ENCODE peak calls at places on chromosome 15, in seven cellular contexts. One of them, this sample, is unnamed.
A peak's percentile ranks its signal among the peaks of the same experiment; 100 is the strongest.

GRCh38 chr15:76566276-76566675 is 229.7 kb downstream of the ISL2 start:
- DNase-seq in SK-N-SH: no peak
- DNase-seq in GM12892: no peak
- DNase-seq in H1: no peak
- DNase-seq in HepG2: no peak
- DNase-seq in K562: no peak
- DNase-seq in GM12878: no peak
- DNase-seq in this sample: no peak

GRCh38 chr15:84727429-84727828 is 11.5 kb upstream of the SEC11A start:
- DNase-seq in SK-N-SH: no peak
- DNase-seq in GM12892: no peak
- DNase-seq in H1: no peak
- DNase-seq in HepG2: no peak
- DNase-seq in K562: no peak
- DNase-seq in GM12878: no peak
- DNase-seq in this sample: no peak

GRCh38 chr15:75723847-75724660 is 11.4 kb upstream of the CSPG4 start:
- DNase-seq in SK-N-SH: peak; percentile 72
- DNase-seq in GM12892: peak; percentile 76
- DNase-seq in H1: no peak
- DNase-seq in HepG2: peak; percentile 81
- DNase-seq in K562: peak; percentile 83
- DNase-seq in GM12878: no peak
- DNase-seq in this sample: no peak

GRCh38 chr15:27399236-27399635 is 428.3 kb downstream of the GABRG3 start:
- DNase-seq in SK-N-SH: no peak
- DNase-seq in GM12892: no peak
- DNase-seq in H1: no peak
- DNase-seq in HepG2: no peak
- DNase-seq in K562: no peak
- DNase-seq in GM12878: no peak
- DNase-seq in this sample: no peak

GRCh38 chr15:81813215-81813614 is 232.6 kb downstream of the MEX3B start:
- DNase-seq in SK-N-SH: peak; percentile 24
- DNase-seq in GM12892: no peak
- DNase-seq in H1: peak; percentile 9
- DNase-seq in HepG2: no peak
- DNase-seq in K562: peak; percentile 14
- DNase-seq in GM12878: no peak
- DNase-seq in this sample: no peak

GRCh38 chr15:47293763-47294162 is 423.5 kb upstream of the SEMA6D start:
- DNase-seq in SK-N-SH: no peak
- DNase-seq in GM12892: no peak
- DNase-seq in H1: no peak
- DNase-seq in HepG2: no peak
- DNase-seq in K562: no peak
- DNase-seq in GM12878: no peak
- DNase-seq in this sample: no peak

GRCh38 chr15:48981941-48982340 is 18.2 kb upstream of the SHC4 start:
- DNase-seq in SK-N-SH: no peak
- DNase-seq in GM12892: no peak
- DNase-seq in H1: no peak
- DNase-seq in HepG2: no peak
- DNase-seq in K562: no peak
- DNase-seq in GM12878: no peak
- DNase-seq in this sample: no peak

GRCh38 chr15:69031013-69032001 is 16.8 kb downstream of the NOX5 start:
- DNase-seq in SK-N-SH: peak; percentile 83
- DNase-seq in GM12892: no peak
- DNase-seq in H1: peak; percentile 53
- DNase-seq in HepG2: no peak
- DNase-seq in K562: peak; percentile 53
- DNase-seq in GM12878: no peak
- DNase-seq in this sample: peak; percentile 41

GRCh38 chr15:25170113-25170731 is 215.4 kb downstream of the SNRPN start:
- DNase-seq in SK-N-SH: no peak
- DNase-seq in GM12892: no peak
- DNase-seq in H1: no peak
- DNase-seq in HepG2: no peak
- DNase-seq in K562: no peak
- DNase-seq in GM12878: no peak
- DNase-seq in this sample: no peak

GRCh38 chr15:84620626-84621025 is 19.8 kb downstream of the ZSCAN2 start:
- DNase-seq in SK-N-SH: no peak
- DNase-seq in GM12892: no peak
- DNase-seq in H1: no peak
- DNase-seq in HepG2: no peak
- DNase-seq in K562: no peak
- DNase-seq in GM12878: no peak
- DNase-seq in this sample: no peak

GRCh38 chr15:89119489-89120478 is 31.5 kb downstream of the ABHD2 start:
- DNase-seq in SK-N-SH: no peak
- DNase-seq in GM12892: no peak
- DNase-seq in H1: no peak
- DNase-seq in HepG2: peak; percentile 51
- DNase-seq in K562: no peak
- DNase-seq in GM12878: no peak
- DNase-seq in this sample: no peak

GRCh38 chr15:50046159-50046558 is 72.9 kb downstream of the ATP8B4 start:
- DNase-seq in SK-N-SH: no peak
- DNase-seq in GM12892: no peak
- DNase-seq in H1: no peak
- DNase-seq in HepG2: no peak
- DNase-seq in K562: no peak
- DNase-seq in GM12878: no peak
- DNase-seq in this sample: no peak

GRCh38 chr15:58545307-58546065 is 113.7 kb downstream of the LIPC start:
- DNase-seq in SK-N-SH: no peak
- DNase-seq in GM12892: no peak
- DNase-seq in H1: no peak
- DNase-seq in HepG2: no peak
- DNase-seq in K562: no peak
- DNase-seq in GM12878: no peak
- DNase-seq in this sample: no peak

GRCh38 chr15:100781061-100781960 is 98.3 kb upstream of the ALDH1A3 start:
- DNase-seq in SK-N-SH: peak; percentile 88
- DNase-seq in GM12892: no peak
- DNase-seq in H1: no peak
- DNase-seq in HepG2: no peak
- DNase-seq in K562: no peak
- DNase-seq in GM12878: no peak
- DNase-seq in this sample: no peak

GRCh38 chr15:96767703-96768434 is 437.4 kb downstream of the NR2F2 start:
- DNase-seq in SK-N-SH: no peak
- DNase-seq in GM12892: no peak
- DNase-seq in H1: peak; percentile 9
- DNase-seq in HepG2: no peak
- DNase-seq in K562: no peak
- DNase-seq in GM12878: no peak
- DNase-seq in this sample: no peak

GRCh38 chr15:59315914-59316428 is 56.7 kb downstream of the MYO1E start:
- DNase-seq in SK-N-SH: no peak
- DNase-seq in GM12892: no peak
- DNase-seq in H1: no peak
- DNase-seq in HepG2: no peak
- DNase-seq in K562: no peak
- DNase-seq in GM12878: no peak
- DNase-seq in this sample: no peak

GRCh38 chr15:25171111-25171811 is 216.5 kb downstream of the SNRPN start:
- DNase-seq in SK-N-SH: no peak
- DNase-seq in GM12892: no peak
- DNase-seq in H1: no peak
- DNase-seq in HepG2: no peak
- DNase-seq in K562: no peak
- DNase-seq in GM12878: no peak
- DNase-seq in this sample: no peak

GRCh38 chr15:60546764-60547163 is 67.8 kb upstream of the ICE2 start:
- DNase-seq in SK-N-SH: no peak
- DNase-seq in GM12892: no peak
- DNase-seq in H1: no peak
- DNase-seq in HepG2: no peak
- DNase-seq in K562: no peak
- DNase-seq in GM12878: no peak
- DNase-seq in this sample: no peak

GRCh38 chr15:28106294-28107110 is 7.4 kb upstream of the OCA2 start:
- DNase-seq in SK-N-SH: peak; percentile 73
- DNase-seq in GM12892: no peak
- DNase-seq in H1: no peak
- DNase-seq in HepG2: no peak
- DNase-seq in K562: no peak
- DNase-seq in GM12878: no peak
- DNase-seq in this sample: peak; percentile 47

GRCh38 chr15:63503739-63504246 is 600 bp upstream of the USP3 start:
- DNase-seq in SK-N-SH: peak; percentile 44
- DNase-seq in GM12892: no peak
- DNase-seq in H1: no peak
- DNase-seq in HepG2: peak; percentile 71
- DNase-seq in K562: peak; percentile 72
- DNase-seq in GM12878: no peak
- DNase-seq in this sample: no peak

GRCh38 chr15:63501256-63502089 is 2.9 kb upstream of the USP3 start:
- DNase-seq in SK-N-SH: no peak
- DNase-seq in GM12892: no peak
- DNase-seq in H1: no peak
- DNase-seq in HepG2: peak; percentile 38
- DNase-seq in K562: no peak
- DNase-seq in GM12878: no peak
- DNase-seq in this sample: no peak

GRCh38 chr15:63502843-63503738 is 1.3 kb upstream of the USP3 start:
- DNase-seq in SK-N-SH: no peak
- DNase-seq in GM12892: no peak
- DNase-seq in H1: no peak
- DNase-seq in HepG2: peak; percentile 84
- DNase-seq in K562: peak; percentile 71
- DNase-seq in GM12878: peak; percentile 92
- DNase-seq in this sample: peak; percentile 51

GRCh38 chr15:63500265-63501250 is 3.8 kb upstream of the USP3 start:
- DNase-seq in SK-N-SH: no peak
- DNase-seq in GM12892: no peak
- DNase-seq in H1: no peak
- DNase-seq in HepG2: no peak
- DNase-seq in K562: no peak
- DNase-seq in GM12878: no peak
- DNase-seq in this sample: no peak

DNA sequence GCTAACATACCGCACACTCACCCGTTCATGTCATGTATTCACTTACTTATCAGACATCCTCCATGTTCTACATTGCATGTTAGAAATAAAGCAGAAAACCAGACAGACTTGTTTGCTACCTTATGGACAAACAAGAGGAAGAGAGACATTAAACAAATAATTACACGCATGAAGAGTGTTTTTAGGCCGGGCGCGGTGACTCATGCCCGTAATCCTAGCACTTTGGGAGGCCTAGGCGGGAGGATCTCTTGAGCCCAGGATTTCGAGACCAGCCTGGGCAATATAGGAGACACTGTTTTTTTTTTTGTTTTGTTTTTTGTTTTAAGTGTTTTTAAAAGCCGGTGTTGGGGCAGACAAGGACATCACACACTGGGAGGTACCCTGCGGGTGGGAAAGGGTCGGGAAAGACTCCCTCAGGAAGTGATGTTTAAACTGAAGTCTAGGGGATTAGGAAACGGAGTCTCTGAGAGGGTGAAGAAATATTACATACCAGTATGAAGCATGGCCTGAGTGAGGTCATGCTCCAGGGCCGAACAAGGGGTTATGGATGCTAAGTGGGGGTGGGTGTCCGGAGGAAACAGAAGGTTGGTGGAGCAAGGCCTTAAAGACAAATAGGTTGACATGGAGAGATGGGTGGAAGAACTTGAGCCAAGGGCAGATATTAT is 2.1 kb upstream of the USP3 start:
- DNase-seq in SK-N-SH: no peak
- DNase-seq in GM12892: no peak
- DNase-seq in H1: no peak
- DNase-seq in HepG2: peak; percentile 31
- DNase-seq in K562: no peak
- DNase-seq in GM12878: no peak
- DNase-seq in this sample: no peak
- TF ChIP-seq TAF1 in SK-N-SH: no peak
- TF ChIP-seq TAF1 in GM12892: no peak
- TF ChIP-seq TAF1 in H1: no peak
- TF ChIP-seq TAF1 in HepG2: no peak
- TF ChIP-seq TAF1 in K562: no peak
- TF ChIP-seq TAF1 in GM12878: no peak
- TF ChIP-seq TAF1 in this sample: no peak

GRCh38 chr15:32873292-32874114 is 155.7 kb downstream of the GREM1 start:
- DNase-seq in SK-N-SH: no peak
- DNase-seq in GM12892: no peak
- DNase-seq in H1: no peak
- DNase-seq in HepG2: no peak
- DNase-seq in K562: no peak
- DNase-seq in GM12878: no peak
- DNase-seq in this sample: no peak

GRCh38 chr15:32870240-32871033 is 152.6 kb downstream of the GREM1 start:
- DNase-seq in SK-N-SH: no peak
- DNase-seq in GM12892: no peak
- DNase-seq in H1: no peak
- DNase-seq in HepG2: no peak
- DNase-seq in K562: peak; percentile 14
- DNase-seq in GM12878: peak; percentile 60
- DNase-seq in this sample: no peak

GRCh38 chr15:32871887-32872286 is 154.1 kb downstream of the GREM1 start:
- DNase-seq in SK-N-SH: no peak
- DNase-seq in GM12892: no peak
- DNase-seq in H1: no peak
- DNase-seq in HepG2: no peak
- DNase-seq in K562: no peak
- DNase-seq in GM12878: no peak
- DNase-seq in this sample: no peak

GRCh38 chr15:32869814-32870213 is 152.0 kb downstream of the GREM1 start:
- DNase-seq in SK-N-SH: no peak
- DNase-seq in GM12892: no peak
- DNase-seq in H1: no peak
- DNase-seq in HepG2: no peak
- DNase-seq in K562: no peak
- DNase-seq in GM12878: no peak
- DNase-seq in this sample: no peak

GRCh38 chr15:32872606-32873291 is 154.9 kb downstream of the GREM1 start:
- DNase-seq in SK-N-SH: no peak
- DNase-seq in GM12892: no peak
- DNase-seq in H1: no peak
- DNase-seq in HepG2: no peak
- DNase-seq in K562: no peak
- DNase-seq in GM12878: no peak
- DNase-seq in this sample: no peak
- TF ChIP-seq TAF1 in SK-N-SH: no peak
- TF ChIP-seq TAF1 in GM12892: no peak
- TF ChIP-seq TAF1 in H1: no peak
- TF ChIP-seq TAF1 in HepG2: no peak
- TF ChIP-seq TAF1 in K562: no peak
- TF ChIP-seq TAF1 in GM12878: no peak
- TF ChIP-seq TAF1 in this sample: no peak

GRCh38 chr15:98900382-98900781 is 107.2 kb downstream of the PGPEP1L start:
- DNase-seq in SK-N-SH: no peak
- DNase-seq in GM12892: no peak
- DNase-seq in H1: no peak
- DNase-seq in HepG2: no peak
- DNase-seq in K562: no peak
- DNase-seq in GM12878: no peak
- DNase-seq in this sample: no peak
- TF ChIP-seq TAF1 in SK-N-SH: no peak
- TF ChIP-seq TAF1 in GM12892: no peak
- TF ChIP-seq TAF1 in H1: no peak
- TF ChIP-seq TAF1 in HepG2: no peak
- TF ChIP-seq TAF1 in K562: no peak
- TF ChIP-seq TAF1 in GM12878: no peak
- TF ChIP-seq TAF1 in this sample: no peak

GRCh38 chr15:39362832-39363561 is 217.9 kb upstream of the THBS1 start:
- DNase-seq in SK-N-SH: peak; percentile 4
- DNase-seq in GM12892: no peak
- DNase-seq in H1: no peak
- DNase-seq in HepG2: no peak
- DNase-seq in K562: no peak
- DNase-seq in GM12878: no peak
- DNase-seq in this sample: no peak
- TF ChIP-seq TAF1 in SK-N-SH: no peak
- TF ChIP-seq TAF1 in GM12892: no peak
- TF ChIP-seq TAF1 in H1: no peak
- TF ChIP-seq TAF1 in HepG2: no peak
- TF ChIP-seq TAF1 in K562: no peak
- TF ChIP-seq TAF1 in GM12878: no peak
- TF ChIP-seq TAF1 in this sample: no peak

This sample was measured in GM12891.